ENCODE peak calls at places on chromosomes 12 and 14, in ten cellular contexts. C, R, M, D, B, L, Q, V, S and I are unnamed samples.

GRCh38 chr12:45235087-45236025 is 19.5 kb downstream of the ANO6 start:
- DNase-seq in C (no peak), R (no peak), M (peak; percentile 35), D (no peak), B (no peak), L (peak; percentile 59), Q (peak; percentile 43), V (no peak), S (no peak), I (no peak)

GRCh38 chr12:121128908-121129704 is 3.6 kb upstream of the P2RX7 start:
- DNase-seq in C (peak; percentile 85), R (no peak), M (peak; percentile 89), D (peak; percentile 81), B (peak; percentile 77), L (peak; percentile 46), Q (peak; percentile 76), V (peak; percentile 97), S (peak; percentile 75), I (peak; percentile 58)

GRCh38 chr12:43338848-43339526 is 213.0 kb downstream of the ADAMTS20 start:
- DNase-seq in C (peak; percentile 22), R (no peak), M (no peak), D (no peak), B (no peak), L (no peak), Q (no peak), V (no peak), S (no peak), I (peak; percentile 4)

GRCh38 chr14:74604896-74605295 is 7.1 kb downstream of the LTBP2 start:
- DNase-seq in C (no peak), R (no peak), M (no peak), D (no peak), B (no peak), L (no peak), Q (no peak), V (no peak), S (no peak), I (no peak)

GRCh38 chr14:106843376-106843775 is 1317.0 kb downstream of the TMEM121 start:
- DNase-seq in C (no peak), R (no peak), M (no peak), D (no peak), B (no peak), L (no peak), Q (no peak), V (no peak), S (no peak), I (no peak)

GRCh38 chr12:119440961-119441360 is 106.4 kb downstream of the CCDC60 start:
- DNase-seq in C (no peak), R (no peak), M (no peak), D (no peak), B (no peak), L (no peak), Q (no peak), V (no peak), S (no peak), I (no peak)

GRCh38 chr14:54792288-54792687 is 110.3 kb downstream of the GCH1 start:
- DNase-seq in C (no peak), R (no peak), M (no peak), D (no peak), B (no peak), L (no peak), Q (no peak), V (no peak), S (no peak), I (no peak)

GRCh38 chr14:101963052-101963451 is 1.3 kb upstream of the DYNC1H1 start:
- DNase-seq in C (no peak), R (no peak), M (no peak), D (no peak), B (no peak), L (no peak), Q (no peak), V (no peak), S (no peak), I (peak; percentile 11)

GRCh38 chr12:121008347-121009098 is 7.8 kb downstream of the C12orf43 start:
- DNase-seq in C (no peak), R (no peak), M (no peak), D (no peak), B (no peak), L (no peak), Q (no peak), V (no peak), S (no peak), I (no peak)

GRCh38 chr12:26471560-26471959 is 276.2 kb downstream of the SSPN start:
- DNase-seq in C (no peak), R (no peak), M (no peak), D (no peak), B (no peak), L (no peak), Q (no peak), V (no peak), S (no peak), I (no peak)

GRCh38 chr12:126157575-126157966 is 1092.3 kb downstream of the AACS start:
- DNase-seq in C (no peak), R (no peak), M (no peak), D (no peak), B (no peak), L (peak; percentile 53), Q (no peak), V (no peak), S (no peak), I (no peak)

GRCh38 chr14:92500491-92500941 is 13.1 kb upstream of the RIN3 start:
- DNase-seq in C (no peak), R (no peak), M (no peak), D (no peak), B (peak; percentile 46), L (no peak), Q (no peak), V (peak; percentile 70), S (no peak), I (no peak)

DNA sequence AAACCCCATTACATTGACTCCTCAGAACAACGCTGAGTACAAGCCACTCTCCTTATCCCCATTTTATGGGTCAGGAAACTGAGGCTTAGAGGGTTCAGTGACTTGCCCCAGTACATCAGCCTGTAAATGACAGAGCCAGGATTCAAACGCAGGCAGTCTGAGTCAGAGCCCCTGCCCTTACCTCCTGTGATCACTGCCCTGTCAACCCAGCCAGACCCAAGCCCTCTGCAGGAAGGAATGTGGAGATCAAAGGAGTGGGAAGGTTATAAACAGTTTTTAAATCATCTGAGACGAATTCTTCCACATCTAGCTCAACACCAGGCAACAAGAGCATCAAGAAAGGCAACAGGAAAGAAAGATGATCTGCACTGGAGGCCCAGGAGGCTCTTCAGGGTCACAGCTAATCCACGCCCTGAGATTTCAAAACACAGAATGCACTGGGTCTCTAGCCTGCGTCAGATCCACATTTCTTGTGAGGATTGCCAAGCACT is 38.5 kb downstream of the SPTB start:
- DNase-seq in C (peak; percentile 34), R (peak; percentile 26), M (no peak), D (no peak), B (no peak), L (no peak), Q (no peak), V (no peak), S (no peak), I (no peak)
- TF ChIP-seq CTCF in C (peak; percentile 20), R (peak; percentile 64), M (no peak), D (no peak), B (peak; percentile 21), L (no peak), Q (no peak), V (no peak), S (no peak), I (no peak)

DNA sequence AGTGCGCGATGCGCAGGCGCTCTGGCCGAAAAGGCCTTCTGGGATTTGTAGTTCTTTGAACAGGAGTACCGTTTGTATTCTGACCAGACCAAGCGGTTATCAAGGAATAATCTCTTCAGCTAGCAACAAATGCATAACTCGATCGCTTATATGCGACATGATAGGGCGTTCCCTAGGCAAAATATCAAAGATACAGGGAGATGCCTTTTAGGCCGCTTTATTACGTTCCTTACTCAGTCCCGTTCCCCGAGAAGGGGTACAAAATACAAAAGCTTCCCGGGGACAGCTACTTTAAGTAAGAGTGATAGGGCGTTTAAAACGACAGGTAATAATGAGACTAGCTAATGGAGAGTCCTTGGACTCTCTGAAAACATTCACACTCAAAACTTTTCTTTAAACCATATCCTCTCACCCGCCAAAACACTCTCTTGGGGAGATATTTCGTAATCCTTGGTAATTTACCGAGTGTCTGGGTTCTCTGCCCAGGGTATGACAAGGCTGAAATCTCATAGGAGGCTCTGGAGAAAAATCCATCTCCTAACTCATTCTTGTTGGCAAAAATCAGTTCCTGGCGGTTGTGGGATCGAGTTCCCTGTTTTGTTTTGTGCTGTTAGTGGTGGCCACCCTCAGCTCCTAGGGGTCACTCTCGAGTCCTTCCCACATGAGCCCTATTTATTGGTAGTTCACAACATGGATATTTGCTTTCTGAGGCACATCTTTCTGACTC is 412 bp upstream of the SNW1 start:
- DNase-seq in C (peak; percentile 36), R (no peak), M (peak; percentile 31), D (no peak), B (peak; percentile 15), L (no peak), Q (peak; percentile 40), V (peak; percentile 69), S (peak; percentile 38), I (peak; percentile 45)
- H3K27ac ChIP-seq in C (peak overlapping the region; percentile 94), R (peak overlapping the region; percentile 47), M (peak overlapping the region; percentile 100), D (peak overlapping the region; percentile 97), B (peak overlapping the region; percentile 95), L (peak overlapping the region; percentile 54), Q (peak overlapping the region; percentile 93), V (peak overlapping the region; percentile 94), S (peak overlapping the region; percentile 87), I (peak overlapping the region; percentile 90)

GRCh38 chr14:51240804-51241380 is 845 bp downstream of the TMX1 start:
- DNase-seq in C (no peak), R (no peak), M (no peak), D (no peak), B (no peak), L (no peak), Q (no peak), V (no peak), S (no peak), I (no peak)

GRCh38 chr14:51246032-51246431 is 6.0 kb downstream of the TMX1 start:
- DNase-seq in C (no peak), R (no peak), M (no peak), D (no peak), B (no peak), L (no peak), Q (no peak), V (no peak), S (no peak), I (no peak)

GRCh38 chr14:51244591-51244990 is 4.5 kb downstream of the TMX1 start:
- DNase-seq in C (no peak), R (no peak), M (no peak), D (no peak), B (no peak), L (no peak), Q (no peak), V (no peak), S (no peak), I (no peak)

GRCh38 chr14:51239813-51240803 is at the start of gene TMX1:
- DNase-seq in C (peak; percentile 95), R (peak; percentile 98), M (peak; percentile 97), D (peak; percentile 94), B (peak; percentile 94), L (peak; percentile 97), Q (peak; percentile 96), V (peak; percentile 96), S (peak; percentile 96), I (peak; percentile 94)

GRCh38 chr14:51242545-51243490 is 2.8 kb downstream of the TMX1 start:
- DNase-seq in C (no peak), R (no peak), M (no peak), D (no peak), B (no peak), L (no peak), Q (no peak), V (no peak), S (no peak), I (no peak)
- H3K4me3 ChIP-seq in C (no peak overlapping the region), R (no peak overlapping the region), M (no peak overlapping the region), D (no peak overlapping the region), B (no peak overlapping the region), L (no peak overlapping the region), Q (no peak overlapping the region), V (no peak overlapping the region), S (no peak overlapping the region), I (no peak overlapping the region)

GRCh38 chr12:65106948-65107347 is 14.2 kb downstream of the WIF1 start:
- DNase-seq in C (no peak), R (no peak), M (no peak), D (no peak), B (no peak), L (no peak), Q (no peak), V (no peak), S (no peak), I (no peak)
- TF ChIP-seq CTCF in C (peak; percentile 42), R (peak; percentile 53), M (no peak), D (no peak), B (peak; percentile 21), L (peak; percentile 17), Q (peak; percentile 12), V (no peak), S (peak; percentile 17), I (peak; percentile 34)